ENCODE peak calls at places on chromosomes 5 and 9, in four cellular contexts. R, O, E and H are unnamed samples.

GRCh38 chr9:35904966-35905781 is 828 bp upstream of the HRCT1 start:
- DNase-seq in R (no peak), O (no peak), E (no peak), H (no peak)

GRCh38 chr5:132414634-132415377 is 45.3 kb downstream of the SLC22A5 start:
- DNase-seq in R (no peak), O (peak; percentile 59), E (peak; percentile 97), H (no peak)

GRCh38 chr5:28415791-28416443 is 1377.5 kb upstream of the CDH9 start:
- DNase-seq in R (no peak), O (no peak), E (no peak), H (no peak)

GRCh38 chr5:157516016-157516415 is 56.0 kb downstream of the NIPAL4 start:
- DNase-seq in R (no peak), O (peak; percentile 77), E (no peak), H (no peak)

GRCh38 chr5:137565450-137565849 is 66.3 kb upstream of the SPOCK1 start:
- DNase-seq in R (no peak), O (peak; percentile 47), E (no peak), H (no peak)

GRCh38 chr9:129604766-129605163 is 16.1 kb downstream of the C9orf50 start:
- DNase-seq in R (no peak), O (no peak), E (no peak), H (no peak)

GRCh38 chr5:145797336-145797735 is 37.8 kb downstream of the PRELID2 start:
- DNase-seq in R (no peak), O (peak; percentile 47), E (no peak), H (no peak)

GRCh38 chr5:146466521-146467349 is 19.6 kb downstream of the TCERG1 start:
- DNase-seq in R (no peak), O (peak; percentile 39), E (no peak), H (no peak)

GRCh38 chr5:6749026-6749716 is 35.9 kb downstream of the TENT4A start:
- DNase-seq in R (no peak), O (no peak), E (no peak), H (no peak)

GRCh38 chr5:113761594-113761993 is 248.1 kb downstream of the YTHDC2 start:
- DNase-seq in R (no peak), O (no peak), E (no peak), H (no peak)

GRCh38 chr5:32833127-32833526 is 122.0 kb downstream of the NPR3 start:
- DNase-seq in R (no peak), O (no peak), E (no peak), H (no peak)

GRCh38 chr9:137370865-137371520 is 52.0 kb downstream of the EXD3 start:
- DNase-seq in R (no peak), O (peak; percentile 12), E (no peak), H (peak; percentile 73)

GRCh38 chr9:135857843-135858242 is 49.5 kb downstream of the CAMSAP1 start:
- DNase-seq in R (no peak), O (no peak), E (no peak), H (no peak)

GRCh38 chr9:131810351-131811170 is 70.7 kb upstream of the RAPGEF1 start:
- DNase-seq in R (no peak), O (no peak), E (no peak), H (no peak)

GRCh38 chr9:131480258-131480657 is 22.5 kb upstream of the POMT1 start:
- DNase-seq in R (no peak), O (no peak), E (no peak), H (no peak)

GRCh38 chr9:81002242-81002641 is 687.1 kb downstream of the TLE1 start:
- DNase-seq in R (no peak), O (no peak), E (peak; percentile 35), H (no peak)

GRCh38 chr5:179880848-179881590 is 22.4 kb upstream of the MRNIP start:
- DNase-seq in R (no peak), O (no peak), E (no peak), H (peak; percentile 32)

GRCh38 chr5:149959406-149960236 is 937 bp upstream of the SLC26A2 start:
- DNase-seq in R (no peak), O (peak; percentile 75), E (peak; percentile 39), H (no peak)

GRCh38 chr9:90770339-90770738 is 31.3 kb upstream of the SYK start:
- DNase-seq in R (no peak), O (no peak), E (no peak), H (no peak)
- H3K9me3 ChIP-seq in R (peaks cover 15% of the 10 kb centered on the region), O (no peaks in the 10 kb centered on the region), E (peaks cover 11% of the 10 kb centered on the region), H (peaks cover 23% of the 10 kb centered on the region)

GRCh38 chr9:97855486-97855875 is 2.5 kb downstream of the FOXE1 start:
- DNase-seq in R (no peak), O (no peak), E (no peak), H (no peak)
- H3K27me3 ChIP-seq in R (peaks cover 100% of the 10 kb centered on the region), O (peaks cover 100% of the 10 kb centered on the region), E (no peaks in the 10 kb centered on the region), H (peaks cover 100% of the 10 kb centered on the region)

GRCh38 chr5:173626501-173626812 is 10.0 kb upstream of the BOD1 start:
- DNase-seq in R (no peak), O (no peak), E (no peak), H (no peak)
- H3K4me1 ChIP-seq in R (peaks cover 9% of the 10 kb centered on the region), O (peaks cover 14% of the 10 kb centered on the region), E (no peaks in the 10 kb centered on the region), H (no peaks in the 10 kb centered on the region)

DNA sequence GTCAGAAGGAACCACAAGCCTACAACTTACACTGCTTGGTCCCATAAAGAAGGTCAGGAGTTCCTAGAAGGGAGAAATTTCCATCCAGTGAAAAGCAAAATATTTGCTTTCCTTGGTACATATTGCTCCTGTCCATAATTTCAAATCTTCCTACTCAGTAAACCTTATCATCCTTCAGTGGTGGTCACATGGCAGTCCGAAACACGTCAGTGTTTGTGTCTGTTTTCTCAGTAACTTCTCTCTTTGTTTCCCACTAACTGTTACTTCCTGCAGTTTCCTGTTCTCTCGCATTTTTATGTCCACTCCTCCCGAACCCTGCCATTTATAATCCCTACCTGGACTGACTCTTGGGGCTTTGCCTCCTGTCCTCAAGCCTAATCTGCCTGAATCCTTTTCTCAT is 129.1 kb downstream of the FANCC start:
- DNase-seq in R (no peak), O (peak; percentile 69), E (no peak), H (no peak)
- H3K9me3 ChIP-seq in R (no peaks in the 10 kb centered on the region), O (no peaks in the 10 kb centered on the region), E (no peaks in the 10 kb centered on the region), H (no peaks in the 10 kb centered on the region)

DNA sequence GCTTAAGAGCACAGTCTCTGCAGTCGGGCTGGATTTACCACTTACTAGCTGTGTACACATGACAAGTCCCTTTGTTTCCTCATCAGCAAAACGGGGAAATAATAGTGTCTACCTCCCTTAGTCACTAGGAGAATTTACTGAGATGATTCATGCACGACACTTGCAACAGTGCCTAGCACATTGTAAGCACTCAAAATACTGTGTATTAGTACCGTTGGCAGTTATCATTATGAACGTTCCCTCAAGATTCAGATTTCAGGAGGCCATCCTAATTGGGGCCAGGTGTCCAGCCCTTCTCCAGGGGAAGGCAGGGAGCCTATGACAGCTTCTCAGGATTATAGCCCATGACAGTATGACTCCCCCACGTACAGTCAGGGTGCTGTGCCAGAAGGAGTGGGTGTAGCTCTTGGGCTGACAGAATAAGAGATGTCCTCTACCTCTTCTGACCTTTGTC is 164.3 kb downstream of the DOCK2 start:
- DNase-seq in R (no peak), O (peak; percentile 52), E (peak; percentile 87), H (no peak)
- H3K27me3 ChIP-seq in R (peaks cover 4% of the 10 kb centered on the region), O (no peaks in the 10 kb centered on the region), E (no peaks in the 10 kb centered on the region), H (no peaks in the 10 kb centered on the region)